ENCODE peak calls at places on chromosome 12, in seven cellular contexts. F is DND-41, J is H1, I is K562, L is mesenchymal stem cell, S is GM23248, Z is MM.1S. K is an unnamed sample.

GRCh38 chr12:94595152-94595551 is 55.2 kb downstream of the TMCC3 start:
- DNase-seq in F (no peak), J (no peak), I (no peak), L (no peak), S (no peak), Z (no peak), K (no peak)

GRCh38 chr12:111268738-111269572 is 99.9 kb downstream of the PHETA1 start:
- DNase-seq in F (peak), J (peak), I (peak), L (no peak), S (peak), Z (no peak), K (peak)

GRCh38 chr12:1864456-1864855 is 44.1 kb downstream of the LRTM2 start:
- DNase-seq in F (no peak), J (no peak), I (no peak), L (no peak), S (no peak), Z (no peak), K (no peak)

GRCh38 chr12:122547330-122547729 is 20.3 kb downstream of the KNTC1 start:
- DNase-seq in F (no peak), J (no peak), I (no peak), L (peak), S (no peak), Z (no peak), K (no peak)

GRCh38 chr12:22576473-22576872 is 32.1 kb upstream of the C2CD5 start:
- DNase-seq in F (no peak), J (no peak), I (no peak), L (no peak), S (no peak), Z (no peak), K (no peak)

GRCh38 chr12:6092784-6093722 is 31.4 kb downstream of the VWF start:
- DNase-seq in F (no peak), J (no peak), I (no peak), L (peak), S (peak), Z (no peak), K (no peak)

GRCh38 chr12:96227365-96228106 is 33.4 kb downstream of the ELK3 start:
- DNase-seq in F (no peak), J (no peak), I (no peak), L (no peak), S (no peak), Z (no peak), K (no peak)

GRCh38 chr12:56413392-56413791 is 35.8 kb downstream of the TIMELESS start:
- DNase-seq in F (no peak), J (no peak), I (no peak), L (no peak), S (no peak), Z (no peak), K (no peak)

GRCh38 chr12:78970041-78970440 is 105.5 kb downstream of the SYT1 start:
- DNase-seq in F (no peak), J (no peak), I (no peak), L (no peak), S (peak), Z (no peak), K (no peak)

GRCh38 chr12:63995512-63995911 is 151.0 kb downstream of the SRGAP1 start:
- DNase-seq in F (no peak), J (no peak), I (no peak), L (no peak), S (no peak), Z (no peak), K (no peak)

GRCh38 chr12:110258466-110258865 is 22.6 kb upstream of the ATP2A2 start:
- DNase-seq in F (no peak), J (no peak), I (no peak), L (no peak), S (no peak), Z (no peak), K (no peak)

GRCh38 chr12:10190558-10191388 is 11.9 kb downstream of the TMEM52B start:
- DNase-seq in F (peak), J (peak), I (peak), L (peak), S (peak), Z (peak), K (peak)

GRCh38 chr12:30437044-30437443 is 258.6 kb downstream of the IPO8 start:
- DNase-seq in F (no peak), J (no peak), I (no peak), L (peak), S (no peak), Z (no peak), K (no peak)

GRCh38 chr12:75892779-75893408 is 138.7 kb downstream of the PHLDA1 start:
- DNase-seq in F (no peak), J (no peak), I (peak), L (peak), S (peak), Z (no peak), K (no peak)

GRCh38 chr12:47954467-47955045 is 8.8 kb upstream of the TMEM106C start:
- DNase-seq in F (peak), J (no peak), I (no peak), L (peak), S (no peak), Z (no peak), K (no peak)
- H3K27ac ChIP-seq in F (no peak), J (no peak), I (no peak), L (no peak), S (no peak), Z (no peak), K (no peak)

GRCh38 chr12:89521348-89522238 is 3.0 kb downstream of the GALNT4 start:
- DNase-seq in F (no peak), J (no peak), I (no peak), L (peak), S (no peak), Z (peak), K (no peak)
- H3K9ac ChIP-seq in F (peak), J (no peak), I (no peak), L (peak), S (no peak), Z (no peak), K (no peak)

GRCh38 chr12:132490481-132491348 is 764 bp downstream of the FBRSL1 start:
- DNase-seq in F (no peak), J (no peak), I (peak), L (peak), S (peak), Z (no peak), K (peak)
- H3K27ac ChIP-seq in F (peak), J (no peak), I (peak), L (no peak), S (no peak), Z (no peak), K (no peak)

GRCh38 chr12:108806350-108806749 is 51.0 kb downstream of the SSH1 start:
- DNase-seq in F (no peak), J (no peak), I (no peak), L (peak), S (peak), Z (no peak), K (no peak)

GRCh38 chr12:108802666-108803036 is 54.7 kb downstream of the SSH1 start:
- DNase-seq in F (no peak), J (no peak), I (no peak), L (peak), S (peak), Z (no peak), K (no peak)

GRCh38 chr12:108803428-108804105 is 53.8 kb downstream of the SSH1 start:
- DNase-seq in F (peak), J (peak), I (peak), L (peak), S (peak), Z (peak), K (peak)

GRCh38 chr12:108805136-108805535 is 52.2 kb downstream of the SSH1 start:
- DNase-seq in F (no peak), J (no peak), I (no peak), L (no peak), S (peak), Z (no peak), K (no peak)

GRCh38 chr12:108804361-108804949 is 52.9 kb downstream of the SSH1 start:
- DNase-seq in F (no peak), J (no peak), I (no peak), L (peak), S (peak), Z (no peak), K (no peak)
- H3K9ac ChIP-seq in F (no peak), J (no peak), I (no peak), L (peak), S (peak), Z (no peak), K (no peak)

GRCh38 chr12:53498235-53498630 is 1.0 kb downstream of the MAP3K12 start:
- DNase-seq in F (no peak), J (no peak), I (no peak), L (no peak), S (no peak), Z (no peak), K (peak)
- H3K27ac ChIP-seq in F (no peak), J (peak), I (no peak), L (no peak), S (no peak), Z (no peak), K (no peak)

K was measured in Karpas-422.